ENCODE peak calls at places on chromosomes 13 and 19, in four cellular contexts. N is IMR-90, U is H9, Y is H1. D is an unnamed sample.

GRCh38 chr13:28321751-28322150 is 173.2 kb downstream of the FLT1 start:
- DNase-seq in N (peak), U (no peak), Y (no peak), D (no peak)

GRCh38 chr19:39514840-39515550 is at the start of gene SELENOV:
- DNase-seq in Y (no peak), N (no peak), U (peak), D (peak)

GRCh38 chr19:39362682-39363657 is 20.7 kb downstream of the SAMD4B start:
- DNase-seq in N (peak), Y (no peak), U (no peak), D (no peak)

GRCh38 chr13:101624981-101625380 is 172.5 kb downstream of the ITGBL1 start:
- DNase-seq in Y (no peak), N (no peak), U (no peak), D (no peak)

GRCh38 chr19:18633321-18633720 is 3.5 kb upstream of the KLHL26 start:
- DNase-seq in N (no peak), U (no peak), Y (no peak), D (no peak)

GRCh38 chr19:2246801-2247361 is 2.2 kb upstream of the AMH start:
- DNase-seq in U (no peak), N (peak), Y (no peak), D (no peak)

GRCh38 chr13:58960909-58961308 is 1202.8 kb downstream of the DIAPH3 start:
- DNase-seq in N (peak), U (no peak), Y (no peak), D (peak)

GRCh38 chr19:28652790-28653189 is 560.2 kb downstream of the UQCRFS1 start:
- DNase-seq in U (no peak), N (no peak), Y (no peak), D (no peak)

GRCh38 chr13:113842336-113843062 is 21.4 kb downstream of the GAS6 start:
- DNase-seq in Y (no peak), N (no peak), U (no peak), D (no peak)

GRCh38 chr13:65808061-65808460 is 1422.1 kb downstream of the PCDH9 start:
- DNase-seq in U (no peak), N (peak), Y (no peak), D (no peak)
- H3K56ac ChIP-seq in U (no peak), N (no peak), Y (no peak), D (no peak)

GRCh38 chr13:47545630-47546029 is 455.4 kb downstream of the SUCLA2 start:
- DNase-seq in Y (no peak), N (no peak), U (no peak), D (no peak)

GRCh38 chr13:47546265-47546962 is 454.7 kb downstream of the SUCLA2 start:
- DNase-seq in Y (no peak), N (no peak), U (no peak), D (no peak)

GRCh38 chr13:47548294-47548825 is 452.7 kb downstream of the SUCLA2 start:
- DNase-seq in U (no peak), Y (no peak), N (no peak), D (no peak)

GRCh38 chr13:47546963-47547345 is 454.1 kb downstream of the SUCLA2 start:
- DNase-seq in U (no peak), Y (no peak), N (no peak), D (no peak)

DNA sequence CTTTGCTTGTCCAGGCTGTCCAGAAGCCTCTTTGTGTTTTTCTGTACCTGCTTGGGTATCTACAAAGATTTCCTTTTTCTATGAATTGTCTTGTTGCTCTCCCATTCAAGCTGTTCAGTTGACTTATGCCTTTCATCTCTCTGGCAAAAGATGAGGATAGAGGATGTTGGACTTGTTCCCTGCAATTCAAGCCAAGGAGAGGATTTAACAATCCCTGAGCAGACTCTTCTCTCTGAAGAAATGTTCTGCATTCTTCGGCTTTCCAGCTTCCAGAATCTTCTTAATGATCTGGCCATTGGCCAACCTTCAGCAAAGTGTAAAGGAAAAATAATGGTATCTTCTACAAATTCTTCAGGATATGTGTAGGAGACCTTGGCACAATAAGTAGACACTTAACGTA is 455.9 kb downstream of the SUCLA2 start:
- DNase-seq in Y (no peak), N (no peak), U (no peak), D (no peak)
- H3K56ac ChIP-seq in Y (no peak), N (no peak), U (no peak), D (no peak)

GRCh38 chr13:110637747-110638146 is 22.4 kb downstream of the NAXD start:
- DNase-seq in U (no peak), N (no peak), Y (no peak), D (no peak)

GRCh38 chr13:110638253-110638652 is 22.9 kb downstream of the NAXD start:
- DNase-seq in Y (no peak), N (no peak), U (no peak), D (no peak)

GRCh38 chr13:110639935-110640334 is 24.6 kb downstream of the NAXD start:
- DNase-seq in Y (no peak), U (no peak), N (no peak), D (peak)

GRCh38 chr13:110640591-110641029 is 25.3 kb downstream of the NAXD start:
- DNase-seq in Y (no peak), U (peak), N (peak), D (no peak)

GRCh38 chr13:110638814-110639806 is 23.8 kb downstream of the NAXD start:
- DNase-seq in U (no peak), N (no peak), Y (no peak), D (no peak)
- H3K56ac ChIP-seq in U (no peak), N (no peak), Y (no peak), D (peak)

GRCh38 chr19:51802775-51803174 is 7.8 kb downstream of the FPR3 start:
- DNase-seq in N (no peak), U (no peak), Y (no peak), D (no peak)
- H3K56ac ChIP-seq in N (no peak), U (no peak), Y (no peak), D (no peak)

DNA sequence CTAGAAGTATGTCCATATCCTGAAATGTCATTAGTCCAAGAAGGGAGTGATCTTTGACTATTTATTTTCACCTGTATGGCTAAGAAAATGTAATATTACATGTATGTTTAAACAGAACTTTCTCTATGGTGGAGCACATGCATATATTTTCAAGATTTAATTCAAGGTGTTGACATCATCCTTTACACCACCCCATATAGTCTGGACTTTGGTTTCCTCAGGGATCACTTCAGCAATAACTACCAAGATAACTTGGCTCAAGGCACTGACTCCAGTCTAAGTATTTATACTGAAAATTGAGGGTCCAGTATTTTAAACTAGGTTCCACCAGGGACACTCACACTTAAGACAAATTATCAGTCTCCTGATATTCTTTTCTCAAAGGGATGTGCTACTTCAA is 660.7 kb downstream of the EFNB2 start:
- DNase-seq in U (no peak), N (no peak), Y (no peak), D (no peak)
- H3K56ac ChIP-seq in U (no peak), N (no peak), Y (no peak), D (no peak)

GRCh38 chr13:98415326-98416070 is 161.4 kb downstream of the STK24 start:
- DNase-seq in U (no peak), N (no peak), Y (no peak), D (no peak)
- H3K56ac ChIP-seq in U (no peak), N (no peak), Y (no peak), D (no peak)

D was measured in mesendoderm.